ENCODE peak calls at places on chromosomes 12 and 14, in eight cellular contexts. T is heart right ventricle, C is upper lobe of right lung, H is PC-9, J is body of pancreas, M is pancreas, R is psoas muscle, G is small intestine. X is an unnamed sample.

GRCh38 chr12:122082621-122083356 is 4.2 kb downstream of the MLXIP start:
- DNase-seq in T (no peak), C (peak; percentile 22), H (no peak), J (no peak), M (no peak), R (no peak), G (no peak), X (no peak)

GRCh38 chr12:98669751-98670150 is 24.7 kb downstream of the APAF1 start:
- DNase-seq in T (no peak), C (no peak), H (no peak), J (no peak), M (no peak), R (no peak), G (no peak), X (no peak)

GRCh38 chr12:94750891-94751290 is 100.5 kb upstream of the TMCC3 start:
- DNase-seq in T (no peak), C (no peak), H (no peak), J (no peak), M (no peak), R (no peak), G (no peak), X (no peak)

GRCh38 chr12:510071-510825 is 50.5 kb downstream of the B4GALNT3 start:
- DNase-seq in T (no peak), C (peak; percentile 74), H (peak; percentile 10), J (peak; percentile 53), M (peak; percentile 38), R (no peak), G (peak; percentile 66), X (no peak)

GRCh38 chr12:114254998-114255397 is 150.9 kb downstream of the TBX5 start:
- DNase-seq in T (no peak), C (no peak), H (no peak), J (no peak), M (no peak), R (no peak), G (no peak), X (no peak)

GRCh38 chr14:23146423-23146910 is 27.4 kb upstream of the CEBPE start:
- DNase-seq in T (no peak), C (no peak), H (no peak), J (no peak), M (no peak), R (peak; percentile 73), G (no peak), X (no peak)

GRCh38 chr14:91237219-91237618 is 7.3 kb downstream of the GPR68 start:
- DNase-seq in T (no peak), C (no peak), H (no peak), J (no peak), M (no peak), R (no peak), G (no peak), X (no peak)

GRCh38 chr12:1972856-1973317 is 31.4 kb downstream of the DCP1B start:
- DNase-seq in T (peak; percentile 24), C (no peak), H (no peak), J (no peak), M (no peak), R (no peak), G (no peak), X (peak; percentile 46)

GRCh38 chr12:28242129-28242887 is 52.1 kb downstream of the CCDC91 start:
- DNase-seq in T (no peak), C (no peak), H (no peak), J (no peak), M (no peak), R (no peak), G (no peak), X (no peak)

GRCh38 chr12:108729612-108730336 is 1.5 kb downstream of the CORO1C start:
- DNase-seq in T (no peak), C (no peak), H (no peak), J (no peak), M (no peak), R (no peak), G (peak; percentile 49), X (no peak)

GRCh38 chr12:5905757-5906156 is 39.3 kb downstream of the ANO2 start:
- DNase-seq in T (no peak), C (no peak), H (no peak), J (no peak), M (no peak), R (no peak), G (no peak), X (no peak)

GRCh38 chr14:68926236-68926635 is 52.9 kb downstream of the ACTN1 start:
- DNase-seq in T (no peak), C (no peak), H (no peak), J (no peak), M (no peak), R (no peak), G (no peak), X (no peak)

GRCh38 chr14:58560208-58560607 is 77.6 kb upstream of the DACT1 start:
- DNase-seq in T (no peak), C (no peak), H (no peak), J (no peak), M (no peak), R (no peak), G (peak; percentile 26), X (no peak)

GRCh38 chr14:56004807-56005579 is 113.2 kb upstream of the PELI2 start:
- DNase-seq in T (no peak), C (no peak), H (peak; percentile 12), J (peak; percentile 33), M (no peak), R (no peak), G (peak; percentile 93), X (no peak)

GRCh38 chr14:74464785-74465184 is 28.3 kb downstream of the NPC2 start:
- DNase-seq in T (no peak), C (no peak), H (no peak), J (no peak), M (no peak), R (no peak), G (no peak), X (no peak)

GRCh38 chr12:51341259-51342007 is 5.0 kb downstream of the CELA1 start:
- DNase-seq in T (no peak), C (no peak), H (peak; percentile 66), J (peak; percentile 74), M (peak; percentile 62), R (peak; percentile 73), G (peak; percentile 85), X (peak; percentile 66)

GRCh38 chr14:77498120-77498979 is at the start of gene ISM2:
- DNase-seq in T (peak; percentile 31), C (peak; percentile 65), H (peak; percentile 56), J (peak; percentile 32), M (no peak), R (no peak), G (peak; percentile 23), X (no peak)

GRCh38 chr12:9064815-9065606 is 50.7 kb downstream of the A2M start:
- DNase-seq in T (peak; percentile 75), C (peak; percentile 94), H (peak; percentile 90), J (peak; percentile 99), M (peak; percentile 95), R (peak; percentile 83), G (peak; percentile 89), X (peak; percentile 47)

GRCh38 chr12:2856901-2857495 is at the start of gene TEX52:
- DNase-seq in T (no peak), C (no peak), H (peak; percentile 42), J (no peak), M (no peak), R (no peak), G (peak; percentile 45), X (no peak)

GRCh38 chr14:61280092-61280525 is 1.0 kb downstream of the TMEM30B start:
- DNase-seq in T (no peak), C (peak; percentile 71), H (no peak), J (peak; percentile 33), M (peak; percentile 37), R (no peak), G (peak; percentile 35), X (no peak)
- H3K27me3 ChIP-seq in T (peaks cover 66% of the 10 kb centered on the region), C (no peaks in the 10 kb centered on the region), H (no peaks in the 10 kb centered on the region), J (no peaks in the 10 kb centered on the region), M (no peaks in the 10 kb centered on the region), R (no peaks in the 10 kb centered on the region), G (no peaks in the 10 kb centered on the region), X (peaks cover 27% of the 10 kb centered on the region)

GRCh38 chr14:73428354-73428824 is 30.0 kb downstream of the NUMB start:
- DNase-seq in T (no peak), C (peak; percentile 57), H (no peak), J (peak; percentile 70), M (peak; percentile 51), R (no peak), G (peak; percentile 46), X (no peak)
- H3K4me3 ChIP-seq in T (no peak overlapping the region), C (no peak overlapping the region), H (no peak overlapping the region), J (no peak overlapping the region), M (no peak overlapping the region), R (no peak overlapping the region), G (no peak overlapping the region), X (no peak overlapping the region)

GRCh38 chr12:89157413-89157812 is 194.9 kb downstream of the DUSP6 start:
- DNase-seq in T (no peak), C (no peak), H (no peak), J (no peak), M (no peak), R (no peak), G (peak; percentile 64), X (no peak)

GRCh38 chr12:89154743-89155530 is 197.4 kb downstream of the DUSP6 start:
- DNase-seq in T (no peak), C (no peak), H (no peak), J (no peak), M (no peak), R (no peak), G (no peak), X (no peak)

GRCh38 chr12:89156324-89156723 is 196.0 kb downstream of the DUSP6 start:
- DNase-seq in T (no peak), C (no peak), H (no peak), J (no peak), M (no peak), R (no peak), G (no peak), X (no peak)

GRCh38 chr12:89153341-89153740 is 199.0 kb downstream of the DUSP6 start:
- DNase-seq in T (no peak), C (no peak), H (no peak), J (no peak), M (no peak), R (no peak), G (no peak), X (no peak)

DNA sequence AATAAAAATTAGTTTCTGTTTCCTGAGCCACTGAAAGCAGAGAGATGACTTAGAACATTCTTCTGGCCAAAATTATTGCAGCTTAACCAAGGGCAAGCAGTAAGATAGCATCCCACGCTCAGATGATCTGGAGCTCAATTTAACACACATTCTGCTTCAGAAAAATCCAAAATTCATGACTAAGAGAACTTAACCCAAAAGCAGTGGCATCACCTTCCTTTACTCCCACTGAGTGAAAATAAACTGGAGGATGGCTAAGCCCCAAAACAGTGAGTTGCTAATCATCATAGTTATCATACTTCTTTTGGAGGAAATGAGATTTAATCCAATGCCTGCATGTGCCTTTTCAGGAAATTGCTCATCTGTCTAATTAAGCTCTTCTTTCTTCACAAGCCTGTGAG is 195.4 kb downstream of the DUSP6 start:
- DNase-seq in T (no peak), C (no peak), H (no peak), J (no peak), M (no peak), R (no peak), G (no peak), X (no peak)
- H3K27ac ChIP-seq in T (peak overlapping the region; percentile 33), C (peak overlapping the region; percentile 18), H (no peak overlapping the region), J (no peak overlapping the region), M (no peak overlapping the region), R (no peak overlapping the region), G (no peak overlapping the region), X (no peak overlapping the region)

DNA sequence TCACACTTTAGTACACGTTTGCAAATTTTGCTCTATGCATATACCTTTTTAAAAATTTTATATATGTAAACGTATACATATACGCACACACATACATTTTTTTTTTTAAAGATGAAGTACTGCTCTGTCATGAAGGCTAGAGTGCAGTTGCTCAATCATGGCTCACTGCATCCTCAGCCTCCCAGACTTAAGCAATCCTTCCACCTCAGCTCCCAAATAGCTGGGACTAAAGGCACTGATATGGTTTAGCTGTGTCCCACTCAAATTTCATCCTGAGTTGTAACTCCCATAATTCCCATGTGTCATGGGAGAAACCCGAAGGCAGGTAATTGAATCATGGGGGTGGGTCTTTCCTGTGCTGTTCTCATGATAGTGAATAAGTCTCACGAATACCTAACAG is 220.8 kb upstream of the CAND1 start:
- DNase-seq in T (no peak), C (no peak), H (no peak), J (no peak), M (no peak), R (no peak), G (no peak), X (no peak)
- H3K27me3 ChIP-seq in T (no peaks in the 10 kb centered on the region), C (no peaks in the 10 kb centered on the region), H (no peaks in the 10 kb centered on the region), J (no peaks in the 10 kb centered on the region), M (no peaks in the 10 kb centered on the region), R (no peaks in the 10 kb centered on the region), G (no peaks in the 10 kb centered on the region), X (no peaks in the 10 kb centered on the region)